ENCODE peak calls at places on chromosomes 13 and 19, in eight cellular contexts. One of them, this sample, is unnamed.

GRCh38 chr19:4557971-4558941 is 1.2 kb downstream of the SEMA6B start:
- DNase-seq in hypothalamus: no peak
- DNase-seq in ACHN: peak; percentile 34
- DNase-seq in stimulated activated CD8-positive, alpha-beta memory T cell treated with anti-CD3 and anti-CD28 coated beads, Interleukin-15, amount 100 ng/mL, for 1 hour: no peak
- DNase-seq in heart left ventricle: no peak
- DNase-seq in SK-N-DZ: no peak
- DNase-seq in lung microvascular endothelial cell: peak; percentile 58
- DNase-seq in putamen: no peak
- DNase-seq in this sample: no peak

GRCh38 chr13:37736040-37736439 is 133.5 kb downstream of the TRPC4 start:
- DNase-seq in stimulated activated CD8-positive, alpha-beta memory T cell treated with anti-CD3 and anti-CD28 coated beads, Interleukin-15, amount 100 ng/mL, for 1 hour: no peak
- DNase-seq in putamen: no peak
- DNase-seq in hypothalamus: no peak
- DNase-seq in heart left ventricle: no peak
- DNase-seq in lung microvascular endothelial cell: no peak
- DNase-seq in ACHN: no peak
- DNase-seq in SK-N-DZ: peak; percentile 17
- DNase-seq in this sample: no peak

GRCh38 chr19:13053761-13054604 is 48.7 kb downstream of the LYL1 start:
- DNase-seq in stimulated activated CD8-positive, alpha-beta memory T cell treated with anti-CD3 and anti-CD28 coated beads, Interleukin-15, amount 100 ng/mL, for 1 hour: no peak
- DNase-seq in ACHN: peak; percentile 92
- DNase-seq in putamen: no peak
- DNase-seq in lung microvascular endothelial cell: peak; percentile 89
- DNase-seq in heart left ventricle: peak; percentile 94
- DNase-seq in SK-N-DZ: no peak
- DNase-seq in hypothalamus: no peak
- DNase-seq in this sample: peak; percentile 93

GRCh38 chr19:3336680-3337523 is 29.5 kb upstream of the NFIC start:
- DNase-seq in stimulated activated CD8-positive, alpha-beta memory T cell treated with anti-CD3 and anti-CD28 coated beads, Interleukin-15, amount 100 ng/mL, for 1 hour: no peak
- DNase-seq in heart left ventricle: peak; percentile 88
- DNase-seq in hypothalamus: peak; percentile 41
- DNase-seq in ACHN: peak; percentile 91
- DNase-seq in lung microvascular endothelial cell: no peak
- DNase-seq in SK-N-DZ: no peak
- DNase-seq in putamen: peak; percentile 68
- DNase-seq in this sample: no peak

GRCh38 chr13:92716749-92717148 is 509.9 kb upstream of the GPC6 start:
- DNase-seq in heart left ventricle: no peak
- DNase-seq in SK-N-DZ: no peak
- DNase-seq in stimulated activated CD8-positive, alpha-beta memory T cell treated with anti-CD3 and anti-CD28 coated beads, Interleukin-15, amount 100 ng/mL, for 1 hour: no peak
- DNase-seq in hypothalamus: no peak
- DNase-seq in putamen: no peak
- DNase-seq in ACHN: peak; percentile 39
- DNase-seq in lung microvascular endothelial cell: no peak
- DNase-seq in this sample: peak; percentile 2

GRCh38 chr19:35716735-35716984 is 1.1 kb upstream of the KMT2B start:
- DNase-seq in putamen: no peak
- DNase-seq in heart left ventricle: no peak
- DNase-seq in stimulated activated CD8-positive, alpha-beta memory T cell treated with anti-CD3 and anti-CD28 coated beads, Interleukin-15, amount 100 ng/mL, for 1 hour: no peak
- DNase-seq in hypothalamus: peak; percentile 78
- DNase-seq in ACHN: no peak
- DNase-seq in SK-N-DZ: no peak
- DNase-seq in lung microvascular endothelial cell: no peak
- DNase-seq in this sample: no peak

GRCh38 chr13:34757441-34757840 is 184.6 kb upstream of the NBEA start:
- DNase-seq in hypothalamus: no peak
- DNase-seq in SK-N-DZ: no peak
- DNase-seq in lung microvascular endothelial cell: no peak
- DNase-seq in ACHN: no peak
- DNase-seq in stimulated activated CD8-positive, alpha-beta memory T cell treated with anti-CD3 and anti-CD28 coated beads, Interleukin-15, amount 100 ng/mL, for 1 hour: no peak
- DNase-seq in putamen: no peak
- DNase-seq in heart left ventricle: no peak
- DNase-seq in this sample: no peak

GRCh38 chr13:113083402-113084061 is 22.1 kb upstream of the F7 start:
- DNase-seq in putamen: peak; percentile 73
- DNase-seq in lung microvascular endothelial cell: no peak
- DNase-seq in stimulated activated CD8-positive, alpha-beta memory T cell treated with anti-CD3 and anti-CD28 coated beads, Interleukin-15, amount 100 ng/mL, for 1 hour: no peak
- DNase-seq in heart left ventricle: peak; percentile 64
- DNase-seq in SK-N-DZ: no peak
- DNase-seq in ACHN: no peak
- DNase-seq in hypothalamus: no peak
- DNase-seq in this sample: no peak

GRCh38 chr19:19900124-19900523 is 622 bp upstream of the ZNF93 start:
- DNase-seq in stimulated activated CD8-positive, alpha-beta memory T cell treated with anti-CD3 and anti-CD28 coated beads, Interleukin-15, amount 100 ng/mL, for 1 hour: no peak
- DNase-seq in ACHN: no peak
- DNase-seq in putamen: no peak
- DNase-seq in hypothalamus: no peak
- DNase-seq in SK-N-DZ: peak; percentile 68
- DNase-seq in lung microvascular endothelial cell: peak; percentile 40
- DNase-seq in heart left ventricle: no peak
- DNase-seq in this sample: peak; percentile 48

GRCh38 chr19:2462635-2463421 is 6.1 kb upstream of the LMNB2 start:
- DNase-seq in stimulated activated CD8-positive, alpha-beta memory T cell treated with anti-CD3 and anti-CD28 coated beads, Interleukin-15, amount 100 ng/mL, for 1 hour: no peak
- DNase-seq in hypothalamus: peak; percentile 40
- DNase-seq in heart left ventricle: peak; percentile 90
- DNase-seq in ACHN: peak; percentile 96
- DNase-seq in lung microvascular endothelial cell: peak; percentile 97
- DNase-seq in SK-N-DZ: peak; percentile 62
- DNase-seq in putamen: peak; percentile 84
- DNase-seq in this sample: peak; percentile 96

GRCh38 chr19:2150794-2151338 is 500 bp downstream of the AP3D1 start:
- DNase-seq in hypothalamus: peak; percentile 38
- DNase-seq in stimulated activated CD8-positive, alpha-beta memory T cell treated with anti-CD3 and anti-CD28 coated beads, Interleukin-15, amount 100 ng/mL, for 1 hour: no peak
- DNase-seq in lung microvascular endothelial cell: peak; percentile 26
- DNase-seq in putamen: no peak
- DNase-seq in SK-N-DZ: no peak
- DNase-seq in heart left ventricle: no peak
- DNase-seq in ACHN: peak; percentile 4
- DNase-seq in this sample: no peak

GRCh38 chr13:50518791-50519201 is 324.7 kb downstream of the DLEU7 start:
- DNase-seq in putamen: peak; percentile 72
- DNase-seq in heart left ventricle: no peak
- DNase-seq in ACHN: no peak
- DNase-seq in stimulated activated CD8-positive, alpha-beta memory T cell treated with anti-CD3 and anti-CD28 coated beads, Interleukin-15, amount 100 ng/mL, for 1 hour: no peak
- DNase-seq in hypothalamus: no peak
- DNase-seq in lung microvascular endothelial cell: no peak
- DNase-seq in SK-N-DZ: no peak
- DNase-seq in this sample: no peak

GRCh38 chr19:45940515-45940805 is 25.9 kb upstream of the NANOS2 start:
- DNase-seq in putamen: no peak
- DNase-seq in lung microvascular endothelial cell: no peak
- DNase-seq in hypothalamus: no peak
- DNase-seq in heart left ventricle: no peak
- DNase-seq in ACHN: no peak
- DNase-seq in SK-N-DZ: no peak
- DNase-seq in stimulated activated CD8-positive, alpha-beta memory T cell treated with anti-CD3 and anti-CD28 coated beads, Interleukin-15, amount 100 ng/mL, for 1 hour: no peak
- DNase-seq in this sample: no peak

GRCh38 chr13:28679628-28680027 is 20.7 kb downstream of the POMP start:
- DNase-seq in hypothalamus: no peak
- DNase-seq in lung microvascular endothelial cell: peak; percentile 36
- DNase-seq in putamen: no peak
- DNase-seq in SK-N-DZ: no peak
- DNase-seq in ACHN: peak; percentile 29
- DNase-seq in stimulated activated CD8-positive, alpha-beta memory T cell treated with anti-CD3 and anti-CD28 coated beads, Interleukin-15, amount 100 ng/mL, for 1 hour: no peak
- DNase-seq in heart left ventricle: no peak
- DNase-seq in this sample: no peak

GRCh38 chr19:48596679-48597465 is 9.7 kb upstream of the SPACA4 start:
- DNase-seq in hypothalamus: no peak
- DNase-seq in putamen: no peak
- DNase-seq in ACHN: no peak
- DNase-seq in heart left ventricle: no peak
- DNase-seq in stimulated activated CD8-positive, alpha-beta memory T cell treated with anti-CD3 and anti-CD28 coated beads, Interleukin-15, amount 100 ng/mL, for 1 hour: no peak
- DNase-seq in lung microvascular endothelial cell: peak; percentile 43
- DNase-seq in SK-N-DZ: no peak
- DNase-seq in this sample: no peak

GRCh38 chr13:47213057-47213456 is 316.2 kb upstream of the HTR2A start:
- DNase-seq in putamen: no peak
- DNase-seq in SK-N-DZ: no peak
- DNase-seq in stimulated activated CD8-positive, alpha-beta memory T cell treated with anti-CD3 and anti-CD28 coated beads, Interleukin-15, amount 100 ng/mL, for 1 hour: no peak
- DNase-seq in heart left ventricle: no peak
- DNase-seq in lung microvascular endothelial cell: no peak
- DNase-seq in hypothalamus: no peak
- DNase-seq in ACHN: no peak
- DNase-seq in this sample: no peak

GRCh38 chr19:2751438-2751830 is 11.6 kb upstream of the SLC39A3 start:
- DNase-seq in ACHN: no peak
- DNase-seq in SK-N-DZ: no peak
- DNase-seq in lung microvascular endothelial cell: no peak
- DNase-seq in hypothalamus: no peak
- DNase-seq in stimulated activated CD8-positive, alpha-beta memory T cell treated with anti-CD3 and anti-CD28 coated beads, Interleukin-15, amount 100 ng/mL, for 1 hour: no peak
- DNase-seq in heart left ventricle: no peak
- DNase-seq in putamen: no peak
- DNase-seq in this sample: no peak

GRCh38 chr13:102289606-102290005 is 112.2 kb downstream of the FGF14 start:
- DNase-seq in putamen: no peak
- DNase-seq in SK-N-DZ: no peak
- DNase-seq in ACHN: no peak
- DNase-seq in stimulated activated CD8-positive, alpha-beta memory T cell treated with anti-CD3 and anti-CD28 coated beads, Interleukin-15, amount 100 ng/mL, for 1 hour: no peak
- DNase-seq in hypothalamus: no peak
- DNase-seq in lung microvascular endothelial cell: no peak
- DNase-seq in heart left ventricle: no peak
- DNase-seq in this sample: no peak

GRCh38 chr19:13252569-13253335 is 102.5 kb downstream of the IER2 start:
- DNase-seq in lung microvascular endothelial cell: no peak
- DNase-seq in putamen: no peak
- DNase-seq in ACHN: no peak
- DNase-seq in heart left ventricle: no peak
- DNase-seq in SK-N-DZ: no peak
- DNase-seq in hypothalamus: no peak
- DNase-seq in stimulated activated CD8-positive, alpha-beta memory T cell treated with anti-CD3 and anti-CD28 coated beads, Interleukin-15, amount 100 ng/mL, for 1 hour: no peak
- DNase-seq in this sample: no peak

GRCh38 chr19:30690525-30690924 is 318.3 kb downstream of the ZNF536 start:
- DNase-seq in SK-N-DZ: no peak
- DNase-seq in heart left ventricle: no peak
- DNase-seq in putamen: no peak
- DNase-seq in hypothalamus: no peak
- DNase-seq in stimulated activated CD8-positive, alpha-beta memory T cell treated with anti-CD3 and anti-CD28 coated beads, Interleukin-15, amount 100 ng/mL, for 1 hour: no peak
- DNase-seq in lung microvascular endothelial cell: no peak
- DNase-seq in ACHN: no peak
- DNase-seq in this sample: no peak

GRCh38 chr19:10885241-10886169 is 14.2 kb downstream of the CARM1 start:
- DNase-seq in hypothalamus: no peak
- DNase-seq in heart left ventricle: no peak
- DNase-seq in stimulated activated CD8-positive, alpha-beta memory T cell treated with anti-CD3 and anti-CD28 coated beads, Interleukin-15, amount 100 ng/mL, for 1 hour: no peak
- DNase-seq in putamen: no peak
- DNase-seq in lung microvascular endothelial cell: peak; percentile 31
- DNase-seq in ACHN: no peak
- DNase-seq in SK-N-DZ: no peak
- DNase-seq in this sample: no peak

GRCh38 chr13:106533940-106534843 is 1.3 kb downstream of the EFNB2 start:
- DNase-seq in ACHN: peak; percentile 61
- DNase-seq in lung microvascular endothelial cell: peak; percentile 73
- DNase-seq in putamen: peak; percentile 60
- DNase-seq in stimulated activated CD8-positive, alpha-beta memory T cell treated with anti-CD3 and anti-CD28 coated beads, Interleukin-15, amount 100 ng/mL, for 1 hour: no peak
- DNase-seq in SK-N-DZ: peak; percentile 63
- DNase-seq in heart left ventricle: peak; percentile 33
- DNase-seq in hypothalamus: no peak
- DNase-seq in this sample: no peak

GRCh38 chr19:45630463-45630862 is 8.7 kb downstream of the EML2 start:
- DNase-seq in putamen: no peak
- DNase-seq in lung microvascular endothelial cell: peak; percentile 91
- DNase-seq in heart left ventricle: no peak
- DNase-seq in SK-N-DZ: no peak
- DNase-seq in hypothalamus: no peak
- DNase-seq in ACHN: peak; percentile 23
- DNase-seq in stimulated activated CD8-positive, alpha-beta memory T cell treated with anti-CD3 and anti-CD28 coated beads, Interleukin-15, amount 100 ng/mL, for 1 hour: no peak
- DNase-seq in this sample: peak; percentile 87

GRCh38 chr19:37669336-37669963 is 14.2 kb upstream of the ZFP30 start:
- DNase-seq in putamen: no peak
- DNase-seq in heart left ventricle: no peak
- DNase-seq in stimulated activated CD8-positive, alpha-beta memory T cell treated with anti-CD3 and anti-CD28 coated beads, Interleukin-15, amount 100 ng/mL, for 1 hour: no peak
- DNase-seq in hypothalamus: no peak
- DNase-seq in lung microvascular endothelial cell: no peak
- DNase-seq in SK-N-DZ: no peak
- DNase-seq in ACHN: no peak
- DNase-seq in this sample: no peak

GRCh38 chr19:18781885-18782527 is 9.1 kb downstream of the COMP start:
- DNase-seq in SK-N-DZ: no peak
- DNase-seq in ACHN: no peak
- DNase-seq in heart left ventricle: no peak
- DNase-seq in putamen: no peak
- DNase-seq in hypothalamus: no peak
- DNase-seq in lung microvascular endothelial cell: no peak
- DNase-seq in stimulated activated CD8-positive, alpha-beta memory T cell treated with anti-CD3 and anti-CD28 coated beads, Interleukin-15, amount 100 ng/mL, for 1 hour: no peak
- DNase-seq in this sample: no peak

GRCh38 chr19:34851277-34851804 is 75.4 kb upstream of the ZNF30 start:
- DNase-seq in hypothalamus: no peak
- DNase-seq in ACHN: no peak
- DNase-seq in heart left ventricle: no peak
- DNase-seq in SK-N-DZ: no peak
- DNase-seq in putamen: no peak
- DNase-seq in lung microvascular endothelial cell: no peak
- DNase-seq in stimulated activated CD8-positive, alpha-beta memory T cell treated with anti-CD3 and anti-CD28 coated beads, Interleukin-15, amount 100 ng/mL, for 1 hour: no peak
- DNase-seq in this sample: no peak

GRCh38 chr19:1468274-1469199 is 10.5 kb downstream of the C19orf25 start:
- DNase-seq in heart left ventricle: peak; percentile 38
- DNase-seq in putamen: no peak
- DNase-seq in ACHN: peak; percentile 47
- DNase-seq in hypothalamus: no peak
- DNase-seq in lung microvascular endothelial cell: no peak
- DNase-seq in SK-N-DZ: no peak
- DNase-seq in stimulated activated CD8-positive, alpha-beta memory T cell treated with anti-CD3 and anti-CD28 coated beads, Interleukin-15, amount 100 ng/mL, for 1 hour: no peak
- DNase-seq in this sample: no peak

GRCh38 chr19:41416194-41416674 is 10.9 kb downstream of the B3GNT8 start:
- DNase-seq in heart left ventricle: no peak
- DNase-seq in lung microvascular endothelial cell: no peak
- DNase-seq in SK-N-DZ: no peak
- DNase-seq in putamen: no peak
- DNase-seq in ACHN: no peak
- DNase-seq in hypothalamus: no peak
- DNase-seq in stimulated activated CD8-positive, alpha-beta memory T cell treated with anti-CD3 and anti-CD28 coated beads, Interleukin-15, amount 100 ng/mL, for 1 hour: no peak
- DNase-seq in this sample: no peak

GRCh38 chr19:42306646-42307045 is 4.2 kb upstream of the PAFAH1B3 start:
- DNase-seq in hypothalamus: no peak
- DNase-seq in heart left ventricle: no peak
- DNase-seq in stimulated activated CD8-positive, alpha-beta memory T cell treated with anti-CD3 and anti-CD28 coated beads, Interleukin-15, amount 100 ng/mL, for 1 hour: no peak
- DNase-seq in lung microvascular endothelial cell: no peak
- DNase-seq in SK-N-DZ: no peak
- DNase-seq in ACHN: no peak
- DNase-seq in putamen: no peak
- DNase-seq in this sample: no peak